ENCODE peak calls at places on chromosomes 6 and 20, in six cellular contexts. B is NCI-H748 treated with DMSO at 0.1 percent for 48 hours; D is stimulated activated CD4-positive, alpha-beta T cell treated with anti-CD3 and anti-CD28 coated beads, Interleukin-1b, Interleukin-23, amount 100 ng/mL, for 1 hour; M is GM19239; Q is left cardiac atrium; E is NCI-H2029 treated with DMSO at 0.1 percent for 48 hours. X is an unnamed sample.

GRCh38 chr20:59938696-59939051 is 1.4 kb downstream of the PPP1R3D start:
- DNase-seq in D (no peak), B (no peak), M (no peak), Q (peak; percentile 33), E (no peak), X (no peak)

GRCh38 chr6:97712751-97713150 is 429.7 kb upstream of the MMS22L start:
- DNase-seq in B (no peak), M (no peak), Q (no peak), E (no peak), D (no peak), X (no peak)

GRCh38 chr20:2757001-2757400 is 43.4 kb downstream of the CPXM1 start:
- DNase-seq in Q (no peak), M (no peak), D (no peak), B (no peak), E (no peak), X (no peak)

GRCh38 chr6:143549221-143549620 is 37.7 kb upstream of the FUCA2 start:
- DNase-seq in D (no peak), Q (no peak), E (no peak), M (no peak), B (no peak), X (no peak)

GRCh38 chr20:37524859-37525708 is 2.6 kb downstream of the BLCAP start:
- DNase-seq in D (no peak), B (no peak), M (no peak), Q (no peak), E (no peak), X (no peak)

GRCh38 chr6:106525111-106525884 is 104.0 kb downstream of the RTN4IP1 start:
- DNase-seq in Q (no peak), D (no peak), M (no peak), E (peak; percentile 27), B (no peak), X (no peak)

GRCh38 chr20:1301031-1301529 is 27.9 kb downstream of the SDCBP2 start:
- DNase-seq in D (no peak), E (no peak), Q (no peak), M (no peak), B (no peak), X (peak; percentile 26)

GRCh38 chr6:121143476-121143875 is 190.8 kb downstream of the TBC1D32 start:
- DNase-seq in E (no peak), D (no peak), M (no peak), B (no peak), Q (no peak), X (no peak)

GRCh38 chr6:11931296-11932035 is 80.6 kb upstream of the HIVEP1 start:
- DNase-seq in B (no peak), E (no peak), D (no peak), Q (no peak), M (no peak), X (no peak)

GRCh38 chr6:98039443-98039842 is 756.4 kb upstream of the MMS22L start:
- DNase-seq in D (no peak), B (no peak), Q (no peak), E (no peak), M (no peak), X (no peak)

GRCh38 chr20:17867546-17867945 is 101.0 kb downstream of the SNX5 start:
- DNase-seq in B (no peak), D (no peak), Q (no peak), E (no peak), M (no peak), X (no peak)

GRCh38 chr6:32218167-32218566 is 5.7 kb downstream of the NOTCH4 start:
- DNase-seq in E (no peak), Q (no peak), M (no peak), B (no peak), D (no peak), X (no peak)

GRCh38 chr6:54291146-54291545 is 17.1 kb upstream of the TINAG start:
- DNase-seq in D (no peak), E (no peak), M (no peak), Q (no peak), B (no peak), X (no peak)

GRCh38 chr6:46217671-46218131 is 46.9 kb upstream of the ENPP5 start:
- DNase-seq in Q (peak; percentile 35), E (no peak), D (no peak), B (no peak), M (peak; percentile 6), X (no peak)

GRCh38 chr6:124676033-124676432 is 286.2 kb upstream of the RNF217 start:
- DNase-seq in E (no peak), Q (no peak), B (no peak), D (no peak), M (no peak), X (no peak)

GRCh38 chr6:2857580-2858337 is 16.1 kb upstream of the SERPINB1 start:
- DNase-seq in B (no peak), D (peak; percentile 36), Q (peak; percentile 74), M (no peak), E (no peak), X (no peak)

GRCh38 chr20:856361-856775 is 22.9 kb downstream of the FAM110A start:
- DNase-seq in M (no peak), Q (no peak), D (no peak), B (no peak), E (no peak), X (no peak)

GRCh38 chr20:59320426-59320825 is 20.0 kb downstream of the EDN3 start:
- DNase-seq in M (no peak), E (no peak), D (no peak), B (no peak), Q (no peak), X (no peak)

GRCh38 chr20:19212524-19213502 is at the start of gene SLC24A3:
- DNase-seq in M (peak; percentile 47), E (no peak), D (no peak), B (peak; percentile 61), Q (peak; percentile 73), X (no peak)

GRCh38 chr6:89467437-89467836 is 34.5 kb downstream of the ANKRD6 start:
- DNase-seq in E (no peak), D (no peak), M (no peak), B (no peak), Q (no peak), X (no peak)

GRCh38 chr6:106056738-106057390 is 29.3 kb upstream of the PRDM1 start:
- DNase-seq in B (peak; percentile 33), D (no peak), M (no peak), Q (no peak), E (peak; percentile 41), X (no peak)

GRCh38 chr6:162615016-162615717 is 112.4 kb downstream of the PRKN start:
- DNase-seq in E (no peak), Q (no peak), M (no peak), B (no peak), D (no peak), X (no peak)

GRCh38 chr20:49669601-49670189 is 44.0 kb downstream of the B4GALT5 start:
- DNase-seq in B (no peak), D (no peak), Q (no peak), M (no peak), E (no peak), X (no peak)

GRCh38 chr6:30882764-30883475 is 1.4 kb upstream of the DDR1 start:
- DNase-seq in Q (no peak), E (peak; percentile 51), D (no peak), M (peak; percentile 70), B (peak; percentile 44), X (no peak)

GRCh38 chr20:22536141-22536828 is 48.1 kb downstream of the FOXA2 start:
- DNase-seq in E (no peak), Q (no peak), M (no peak), D (no peak), B (no peak), X (no peak)

GRCh38 chr20:23226612-23227265 is 123.9 kb upstream of the NXT1 start:
- DNase-seq in D (no peak), Q (no peak), B (no peak), E (no peak), M (no peak), X (no peak)

GRCh38 chr20:51966296-51966971 is 164.1 kb upstream of the SALL4 start:
- DNase-seq in B (peak; percentile 9), D (no peak), Q (peak; percentile 34), E (no peak), M (peak; percentile 26), X (no peak)

GRCh38 chr6:154302111-154302752 is 54.4 kb downstream of the IPCEF1 start:
- DNase-seq in B (no peak), E (no peak), D (no peak), Q (no peak), M (peak; percentile 52), X (no peak)

GRCh38 chr20:2899243-2899642 is 26.0 kb downstream of the PTPRA start:
- DNase-seq in B (no peak), D (no peak), Q (no peak), E (no peak), M (no peak), X (no peak)

GRCh38 chr6:167789358-167789757 is 37.4 kb upstream of the AFDN start:
- DNase-seq in B (no peak), D (no peak), E (no peak), M (no peak), Q (no peak), X (no peak)

GRCh38 chr20:61125536-61126180 is 126.4 kb upstream of the CDH4 start:
- DNase-seq in B (no peak), E (no peak), D (no peak), Q (no peak), M (no peak), X (no peak)

GRCh38 chr20:35135867-35136586 is 11.1 kb downstream of the EDEM2 start:
- DNase-seq in M (no peak), D (no peak), Q (peak; percentile 83), E (no peak), B (no peak), X (no peak)

GRCh38 chr6:92684386-92684785 is 735.0 kb downstream of the EPHA7 start:
- DNase-seq in M (no peak), D (no peak), Q (no peak), E (no peak), B (no peak), X (no peak)

X was measured in activated naive CD4-positive, alpha-beta T cell.